ENCODE peak calls at places on chromosomes 11 and 22, in four cellular contexts. One of them, this sample, is unnamed.

GRCh38 chr11:100830978-100831732 is 144.1 kb downstream of the ARHGAP42 start:
- DNase-seq in DMS153: no peak
- DNase-seq in EL: peak; percentile 63
- DNase-seq in gastrocnemius medialis: peak; percentile 33
- DNase-seq in this sample: peak; percentile 48

GRCh38 chr22:26401726-26402125 is 27.3 kb upstream of the ASPHD2 start:
- DNase-seq in DMS153: no peak
- DNase-seq in EL: peak; percentile 13
- DNase-seq in gastrocnemius medialis: no peak
- DNase-seq in this sample: no peak

GRCh38 chr11:67255353-67255752 is 10.9 kb upstream of the GRK2 start:
- DNase-seq in DMS153: no peak
- DNase-seq in EL: no peak
- DNase-seq in gastrocnemius medialis: no peak
- DNase-seq in this sample: no peak

GRCh38 chr11:6687876-6688275 is 4.7 kb upstream of the MRPL17 start:
- DNase-seq in DMS153: no peak
- DNase-seq in EL: no peak
- DNase-seq in gastrocnemius medialis: no peak
- DNase-seq in this sample: no peak

GRCh38 chr22:40410272-40410671 is 39.9 kb downstream of the SGSM3 start:
- DNase-seq in DMS153: no peak
- DNase-seq in EL: peak; percentile 80
- DNase-seq in gastrocnemius medialis: no peak
- DNase-seq in this sample: no peak

GRCh38 chr11:43396617-43397016 is 37.9 kb downstream of the TTC17 start:
- DNase-seq in DMS153: no peak
- DNase-seq in EL: no peak
- DNase-seq in gastrocnemius medialis: no peak
- DNase-seq in this sample: no peak

GRCh38 chr11:59698506-59698905 is 15.1 kb downstream of the OR10V1 start:
- DNase-seq in DMS153: no peak
- DNase-seq in EL: no peak
- DNase-seq in gastrocnemius medialis: no peak
- DNase-seq in this sample: no peak

GRCh38 chr11:2940166-2940929 is 11.1 kb upstream of the PHLDA2 start:
- DNase-seq in DMS153: no peak
- DNase-seq in EL: peak; percentile 52
- DNase-seq in gastrocnemius medialis: no peak
- DNase-seq in this sample: peak; percentile 69

GRCh38 chr22:32469799-32470212 is 4.8 kb upstream of the FBXO7 start:
- DNase-seq in DMS153: no peak
- DNase-seq in EL: peak; percentile 71
- DNase-seq in gastrocnemius medialis: no peak
- DNase-seq in this sample: no peak

GRCh38 chr22:29204617-29205183 is 996 bp upstream of the EMID1 start:
- DNase-seq in DMS153: no peak
- DNase-seq in EL: no peak
- DNase-seq in gastrocnemius medialis: no peak
- DNase-seq in this sample: no peak

GRCh38 chr11:122093731-122094130 is 22.3 kb downstream of the BLID start:
- DNase-seq in DMS153: no peak
- DNase-seq in EL: peak; percentile 75
- DNase-seq in gastrocnemius medialis: no peak
- DNase-seq in this sample: no peak

GRCh38 chr22:19455033-19455432 is 7.5 kb upstream of the C22orf39 start:
- DNase-seq in DMS153: no peak
- DNase-seq in EL: no peak
- DNase-seq in gastrocnemius medialis: no peak
- DNase-seq in this sample: no peak

GRCh38 chr11:91527380-91528030 is 697.1 kb upstream of the FAT3 start:
- DNase-seq in DMS153: no peak
- DNase-seq in EL: no peak
- DNase-seq in gastrocnemius medialis: no peak
- DNase-seq in this sample: no peak

GRCh38 chr22:43387815-43388214 is 24.0 kb upstream of the MPPED1 start:
- DNase-seq in DMS153: no peak
- DNase-seq in EL: no peak
- DNase-seq in gastrocnemius medialis: no peak
- DNase-seq in this sample: no peak

GRCh38 chr22:44192811-44193536 is 12.2 kb downstream of the PARVG start:
- DNase-seq in DMS153: no peak
- DNase-seq in EL: no peak
- DNase-seq in gastrocnemius medialis: no peak
- DNase-seq in this sample: no peak

This sample was measured in tibial artery.